ENCODE peak calls at places on chromosomes 5 and 9, in four cellular contexts. R is AG10803, Y is MCF 10A, O is GM10248. D is an unnamed sample.
A peak's percentile ranks its signal among the peaks of the same experiment; 100 is the strongest.

GRCh38 chr9:69951411-69951810 is 92.2 kb upstream of the MAMDC2 start:
- DNase-seq in Y (no peak), O (no peak), R (peak; percentile 66), D (peak; percentile 7)

GRCh38 chr5:38871790-38872551 is 26.2 kb downstream of the OSMR start:
- DNase-seq in R (peak; percentile 98), Y (peak; percentile 98), O (no peak), D (no peak)

GRCh38 chr5:110088676-110089436 is 399.1 kb downstream of the MAN2A1 start:
- DNase-seq in Y (peak; percentile 58), O (no peak), R (no peak), D (no peak)

GRCh38 chr9:127392166-127392565 is 4.8 kb upstream of the SLC2A8 start:
- DNase-seq in R (no peak), Y (no peak), O (no peak), D (peak; percentile 58)

GRCh38 chr9:72924116-72924790 is 28.6 kb downstream of the ALDH1A1 start:
- DNase-seq in Y (no peak), O (no peak), R (no peak), D (no peak)

GRCh38 chr5:76724871-76725270 is 8.9 kb downstream of the F2R start:
- DNase-seq in R (peak; percentile 45), Y (peak; percentile 32), O (no peak), D (no peak)

GRCh38 chr5:138725885-138726457 is 27.3 kb upstream of the CTNNA1 start:
- DNase-seq in O (no peak), R (peak; percentile 22), Y (no peak), D (no peak)

GRCh38 chr5:80707645-80708044 is 52.9 kb upstream of the DHFR start:
- DNase-seq in Y (no peak), R (peak; percentile 32), O (no peak), D (no peak)

GRCh38 chr5:33479321-33479720 is 38.6 kb downstream of the TARS1 start:
- DNase-seq in R (no peak), Y (no peak), O (no peak), D (no peak)

GRCh38 chr5:139141841-139142240 is 56.3 kb downstream of the SIL1 start:
- DNase-seq in R (peak; percentile 34), Y (peak; percentile 71), O (no peak), D (no peak)

GRCh38 chr5:172497591-172498255 is 43.4 kb upstream of the SH3PXD2B start:
- DNase-seq in O (no peak), Y (no peak), R (no peak), D (no peak)

GRCh38 chr5:57441557-57441956 is 41.1 kb downstream of the ACTBL2 start:
- DNase-seq in Y (peak; percentile 82), R (peak; percentile 99), O (no peak), D (peak; percentile 36)

GRCh38 chr5:53571403-53571802 is 11.0 kb downstream of the NDUFS4 start:
- DNase-seq in Y (no peak), R (no peak), O (no peak), D (no peak)

GRCh38 chr5:96601811-96602244 is 60.3 kb upstream of the CAST start:
- DNase-seq in Y (peak; percentile 86), R (peak; percentile 63), O (peak; percentile 66), D (peak; percentile 53)

GRCh38 chr5:97623441-97623840 is 440.4 kb upstream of the RIOK2 start:
- DNase-seq in O (no peak), R (no peak), Y (no peak), D (no peak)

GRCh38 chr5:56791396-56791795 is 24.0 kb upstream of the MAP3K1 start:
- DNase-seq in R (no peak), Y (no peak), O (no peak), D (no peak)

GRCh38 chr5:1367149-1367548 is 22.2 kb upstream of the CLPTM1L start:
- DNase-seq in R (no peak), Y (no peak), O (no peak), D (no peak)

GRCh38 chr9:120893585-120893857 is 16.5 kb upstream of the PHF19 start:
- DNase-seq in O (no peak), R (no peak), Y (no peak), D (no peak)

GRCh38 chr9:106921341-106921899 is 58.5 kb downstream of the ZNF462 start:
- DNase-seq in Y (peak; percentile 29), O (no peak), R (peak; percentile 20), D (peak; percentile 2)

GRCh38 chr9:95494022-95494415 is 22.8 kb downstream of the PTCH1 start:
- DNase-seq in Y (no peak), O (no peak), R (no peak), D (peak; percentile 64)

GRCh38 chr5:141354900-141355469 is at the start of gene PCDHGA4:
- DNase-seq in O (no peak), Y (peak; percentile 9), R (peak; percentile 36), D (peak; percentile 26)

GRCh38 chr5:84791730-84792129 is 407.1 kb upstream of the EDIL3 start:
- DNase-seq in O (no peak), Y (no peak), R (no peak), D (no peak)

GRCh38 chr5:156432830-156433105 is 105.8 kb downstream of the SGCD start:
- DNase-seq in O (no peak), R (no peak), Y (no peak), D (no peak)

GRCh38 chr5:34524123-34524522 is 132.0 kb upstream of the RAI14 start:
- DNase-seq in Y (peak; percentile 85), O (no peak), R (peak; percentile 81), D (no peak)

GRCh38 chr5:131212471-131213021 is 41.8 kb downstream of the LYRM7 start:
- DNase-seq in R (no peak), Y (no peak), O (peak; percentile 65), D (peak; percentile 20)

GRCh38 chr9:117555964-117556629 is 141.2 kb upstream of the ASTN2 start:
- DNase-seq in R (peak; percentile 21), O (peak; percentile 52), Y (peak; percentile 79), D (peak; percentile 60)

GRCh38 chr9:135517407-135517822 is 3.8 kb upstream of the LCN1 start:
- DNase-seq in Y (no peak), O (no peak), R (no peak), D (no peak)

GRCh38 chr9:72984990-72985389 is 32.1 kb upstream of the ALDH1A1 start:
- DNase-seq in O (no peak), Y (no peak), R (no peak), D (no peak)

GRCh38 chr9:73643379-73644013 is 491.8 kb downstream of the ANXA1 start:
- DNase-seq in Y (peak; percentile 23), O (no peak), R (no peak), D (no peak)

GRCh38 chr9:91536211-91536691 is 112.6 kb upstream of the NFIL3 start:
- DNase-seq in O (no peak), R (peak; percentile 39), Y (peak; percentile 78), D (no peak)

GRCh38 chr9:132946624-132947295 is 2.3 kb upstream of the TSC1 start:
- DNase-seq in R (peak; percentile 59), O (no peak), Y (no peak), D (no peak)

GRCh38 chr5:34586117-34586885 is 69.8 kb upstream of the RAI14 start:
- DNase-seq in Y (peak; percentile 92), R (peak; percentile 85), O (no peak), D (peak; percentile 28)

GRCh38 chr9:94908041-94908563 is 181.6 kb downstream of the AOPEP start:
- DNase-seq in R (no peak), Y (no peak), O (no peak), D (peak; percentile 14)

GRCh38 chr5:34957857-34958690 is 28.7 kb downstream of the DNAJC21 start:
- DNase-seq in O (peak; percentile 54), Y (peak; percentile 48), R (peak; percentile 37), D (peak; percentile 36)

GRCh38 chr5:159048298-159048697 is 51.4 kb downstream of the EBF1 start:
- DNase-seq in Y (no peak), O (no peak), R (no peak), D (no peak)

GRCh38 chr5:159051431-159052281 is 48.1 kb downstream of the EBF1 start:
- DNase-seq in Y (no peak), R (peak; percentile 47), O (peak; percentile 44), D (peak; percentile 62)

GRCh38 chr5:159050408-159051091 is 49.2 kb downstream of the EBF1 start:
- DNase-seq in R (peak; percentile 80), O (peak; percentile 43), Y (peak; percentile 41), D (peak; percentile 72)

GRCh38 chr5:159052282-159053011 is 47.3 kb downstream of the EBF1 start:
- DNase-seq in O (no peak), Y (no peak), R (peak; percentile 56), D (no peak)

GRCh38 chr5:159049844-159050318 is 49.8 kb downstream of the EBF1 start:
- DNase-seq in Y (peak; percentile 40), R (peak; percentile 69), O (no peak), D (peak; percentile 17)
- TF ChIP-seq CTCF in Y (peak; percentile 27), R (peak; percentile 71), O (peak; percentile 38), D (no peak)

GRCh38 chr9:12667892-12668291 is 25.3 kb upstream of the TYRP1 start:
- DNase-seq in Y (no peak), R (no peak), O (no peak), D (no peak)
- TF ChIP-seq CTCF in Y (no peak), R (no peak), O (no peak), D (no peak)

GRCh38 chr9:38373679-38374078 is 18.8 kb upstream of the ALDH1B1 start:
- DNase-seq in O (no peak), Y (no peak), R (no peak), D (no peak)

GRCh38 chr9:38372685-38373619 is 19.6 kb upstream of the ALDH1B1 start:
- DNase-seq in R (no peak), Y (no peak), O (no peak), D (no peak)

GRCh38 chr9:38368731-38369130 is 23.8 kb upstream of the ALDH1B1 start:
- DNase-seq in R (no peak), O (no peak), Y (no peak), D (no peak)

GRCh38 chr9:38370231-38370630 is 22.3 kb upstream of the ALDH1B1 start:
- DNase-seq in O (no peak), R (no peak), Y (no peak), D (no peak)

DNA sequence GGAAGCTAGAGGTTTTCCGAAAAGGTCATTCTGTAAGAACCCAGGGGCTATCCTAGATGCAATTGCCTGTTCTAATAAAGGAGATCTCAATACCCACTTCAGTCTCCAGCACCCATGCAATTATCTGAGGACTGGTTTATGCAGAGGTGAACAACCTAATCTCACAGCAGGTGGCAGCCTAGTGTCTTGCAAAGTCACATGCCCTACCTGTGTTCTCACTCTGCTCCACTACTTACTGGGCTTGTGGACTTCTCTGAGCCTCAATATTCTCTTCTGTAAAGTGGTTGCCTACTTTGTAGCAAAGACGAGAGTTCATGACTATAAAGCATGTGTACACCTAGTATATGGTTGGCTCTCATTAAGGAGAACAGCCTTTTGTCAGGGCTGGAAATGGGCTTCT is 21.0 kb upstream of the ALDH1B1 start:
- DNase-seq in R (peak; percentile 52), Y (peak; percentile 68), O (peak; percentile 69), D (peak; percentile 12)
- TF ChIP-seq CTCF in R (peak; percentile 50), Y (peak; percentile 59), O (peak; percentile 47), D (no peak)

DNA sequence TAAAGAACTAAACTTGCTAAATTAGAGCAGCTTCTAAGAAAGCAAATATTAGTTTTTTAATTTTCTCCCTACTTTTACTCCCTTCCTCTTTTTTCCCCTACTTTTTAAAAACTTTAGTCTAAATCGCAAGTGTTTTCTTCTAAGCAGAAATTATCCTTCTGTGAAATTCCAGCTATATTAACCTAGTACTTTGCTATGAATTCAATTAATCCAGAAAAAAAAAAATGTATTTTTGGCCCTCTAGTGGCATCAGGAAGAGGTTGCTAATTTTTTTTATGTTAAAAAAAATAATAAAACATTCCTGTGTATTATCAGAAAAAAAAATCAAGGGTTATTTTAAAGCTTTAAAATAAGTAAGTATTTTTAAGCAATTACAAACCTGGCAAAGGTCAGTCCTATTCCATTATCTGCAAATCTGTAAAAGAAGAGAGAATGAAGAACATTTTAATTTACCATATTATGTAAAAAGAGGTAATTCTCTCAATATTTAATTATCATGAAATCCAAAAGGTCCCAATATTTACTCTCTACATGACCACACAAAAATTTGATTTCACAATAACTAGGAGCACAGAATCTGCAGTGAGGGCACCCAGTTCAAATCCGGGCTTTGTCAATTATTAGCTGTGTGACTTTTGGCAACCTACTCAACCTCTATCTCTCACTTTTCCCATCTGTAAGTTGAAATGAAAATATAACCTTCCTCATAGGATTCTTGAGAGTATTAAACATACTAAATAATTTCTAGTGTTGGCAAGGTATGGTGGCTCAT is 52.0 kb downstream of the CEMIP2 start:
- DNase-seq in Y (no peak), O (no peak), R (peak; percentile 12), D (peak; percentile 1)
- TF ChIP-seq CTCF in Y (peak; percentile 42), O (no peak), R (peak; percentile 56), D (no peak)

D was measured in NB4.